ENCODE peak calls at places on chromosomes 1 and 21, in five cellular contexts. One of them, this sample, is unnamed.

GRCh38 chr1:8283058-8283884 is 34.6 kb upstream of the SLC45A1 start:
- DNase-seq in fibroblast of pulmonary artery: no peak
- DNase-seq in transverse colon: peak
- DNase-seq in esophagus squamous epithelium: no peak
- DNase-seq in fibroblast of lung: no peak
- DNase-seq in this sample: no peak

GRCh38 chr1:186014370-186015030 is 280.3 kb downstream of the HMCN1 start:
- DNase-seq in fibroblast of pulmonary artery: peak
- DNase-seq in transverse colon: no peak
- DNase-seq in esophagus squamous epithelium: no peak
- DNase-seq in fibroblast of lung: peak
- DNase-seq in this sample: no peak

GRCh38 chr1:203521071-203521794 is 27.3 kb downstream of the OPTC start:
- DNase-seq in fibroblast of pulmonary artery: no peak
- DNase-seq in transverse colon: no peak
- DNase-seq in esophagus squamous epithelium: no peak
- DNase-seq in fibroblast of lung: no peak
- DNase-seq in this sample: no peak

GRCh38 chr1:245893025-245893424 is 614.1 kb downstream of the SMYD3 start:
- DNase-seq in fibroblast of pulmonary artery: no peak
- DNase-seq in transverse colon: no peak
- DNase-seq in esophagus squamous epithelium: no peak
- DNase-seq in fibroblast of lung: no peak
- DNase-seq in this sample: no peak

GRCh38 chr1:23951646-23952095 is 8.0 kb upstream of the PNRC2 start:
- DNase-seq in fibroblast of pulmonary artery: peak
- DNase-seq in transverse colon: no peak
- DNase-seq in esophagus squamous epithelium: no peak
- DNase-seq in fibroblast of lung: peak
- DNase-seq in this sample: peak

GRCh38 chr1:108561731-108562326 is 1.9 kb downstream of the EEIG2 start:
- DNase-seq in fibroblast of pulmonary artery: peak
- DNase-seq in transverse colon: peak
- DNase-seq in esophagus squamous epithelium: peak
- DNase-seq in fibroblast of lung: peak
- DNase-seq in this sample: no peak

GRCh38 chr1:188240772-188241406 is 1412.1 kb downstream of the PLA2G4A start:
- DNase-seq in fibroblast of pulmonary artery: no peak
- DNase-seq in transverse colon: no peak
- DNase-seq in esophagus squamous epithelium: no peak
- DNase-seq in fibroblast of lung: no peak
- DNase-seq in this sample: no peak

GRCh38 chr1:162003825-162004205 is 19.9 kb downstream of the OLFML2B start:
- DNase-seq in fibroblast of pulmonary artery: peak
- DNase-seq in transverse colon: no peak
- DNase-seq in esophagus squamous epithelium: no peak
- DNase-seq in fibroblast of lung: peak
- DNase-seq in this sample: no peak

GRCh38 chr1:55244476-55245109 is 29.4 kb upstream of the USP24 start:
- DNase-seq in fibroblast of pulmonary artery: peak
- DNase-seq in transverse colon: no peak
- DNase-seq in esophagus squamous epithelium: no peak
- DNase-seq in fibroblast of lung: peak
- DNase-seq in this sample: no peak

GRCh38 chr1:214549604-214550338 is 1.6 kb downstream of the PTPN14 start:
- DNase-seq in fibroblast of pulmonary artery: peak
- DNase-seq in transverse colon: no peak
- DNase-seq in esophagus squamous epithelium: no peak
- DNase-seq in fibroblast of lung: peak
- DNase-seq in this sample: no peak

GRCh38 chr1:107525146-107525545 is 384.3 kb downstream of the NTNG1 start:
- DNase-seq in fibroblast of pulmonary artery: no peak
- DNase-seq in transverse colon: no peak
- DNase-seq in esophagus squamous epithelium: no peak
- DNase-seq in fibroblast of lung: no peak
- DNase-seq in this sample: no peak

GRCh38 chr1:8075511-8076051 is 49.5 kb upstream of the ERRFI1 start:
- DNase-seq in fibroblast of pulmonary artery: no peak
- DNase-seq in transverse colon: no peak
- DNase-seq in esophagus squamous epithelium: no peak
- DNase-seq in fibroblast of lung: no peak
- DNase-seq in this sample: no peak

GRCh38 chr1:151237678-151238466 is 16.7 kb upstream of the PSMD4 start:
- DNase-seq in fibroblast of pulmonary artery: no peak
- DNase-seq in transverse colon: no peak
- DNase-seq in esophagus squamous epithelium: no peak
- DNase-seq in fibroblast of lung: no peak
- DNase-seq in this sample: no peak

GRCh38 chr1:175536369-175536768 is 207.0 kb downstream of the TNR start:
- DNase-seq in fibroblast of pulmonary artery: peak
- DNase-seq in transverse colon: no peak
- DNase-seq in esophagus squamous epithelium: no peak
- DNase-seq in fibroblast of lung: peak
- DNase-seq in this sample: no peak

GRCh38 chr1:210332719-210333398 is 4.2 kb downstream of the HHAT start:
- DNase-seq in fibroblast of pulmonary artery: no peak
- DNase-seq in transverse colon: peak
- DNase-seq in esophagus squamous epithelium: no peak
- DNase-seq in fibroblast of lung: no peak
- DNase-seq in this sample: no peak

GRCh38 chr1:168112673-168113305 is 23.9 kb downstream of the GPR161 start:
- DNase-seq in fibroblast of pulmonary artery: peak
- DNase-seq in transverse colon: no peak
- DNase-seq in esophagus squamous epithelium: no peak
- DNase-seq in fibroblast of lung: peak
- DNase-seq in this sample: peak

GRCh38 chr1:232627171-232627570 is 2.8 kb downstream of the SIPA1L2 start:
- DNase-seq in fibroblast of pulmonary artery: no peak
- DNase-seq in transverse colon: no peak
- DNase-seq in esophagus squamous epithelium: no peak
- DNase-seq in fibroblast of lung: no peak
- DNase-seq in this sample: no peak

GRCh38 chr1:232627645-232628334 is 2.1 kb downstream of the SIPA1L2 start:
- DNase-seq in fibroblast of pulmonary artery: peak
- DNase-seq in transverse colon: no peak
- DNase-seq in esophagus squamous epithelium: no peak
- DNase-seq in fibroblast of lung: peak
- DNase-seq in this sample: peak

GRCh38 chr1:232629250-232630046 is 485 bp downstream of the SIPA1L2 start:
- DNase-seq in fibroblast of pulmonary artery: peak
- DNase-seq in transverse colon: peak
- DNase-seq in esophagus squamous epithelium: no peak
- DNase-seq in fibroblast of lung: peak
- DNase-seq in this sample: no peak

GRCh38 chr1:232630047-232630893 is at the start of gene SIPA1L2:
- DNase-seq in fibroblast of pulmonary artery: peak
- DNase-seq in transverse colon: peak
- DNase-seq in esophagus squamous epithelium: peak
- DNase-seq in fibroblast of lung: peak
- DNase-seq in this sample: peak

GRCh38 chr1:232628335-232629214 is 1.4 kb downstream of the SIPA1L2 start:
- DNase-seq in fibroblast of pulmonary artery: peak
- DNase-seq in transverse colon: no peak
- DNase-seq in esophagus squamous epithelium: no peak
- DNase-seq in fibroblast of lung: peak
- DNase-seq in this sample: peak
- H3K4me3 ChIP-seq in fibroblast of pulmonary artery: peak
- H3K4me3 ChIP-seq in transverse colon: peak
- H3K4me3 ChIP-seq in esophagus squamous epithelium: peak
- H3K4me3 ChIP-seq in fibroblast of lung: peak
- H3K4me3 ChIP-seq in this sample: peak

DNA sequence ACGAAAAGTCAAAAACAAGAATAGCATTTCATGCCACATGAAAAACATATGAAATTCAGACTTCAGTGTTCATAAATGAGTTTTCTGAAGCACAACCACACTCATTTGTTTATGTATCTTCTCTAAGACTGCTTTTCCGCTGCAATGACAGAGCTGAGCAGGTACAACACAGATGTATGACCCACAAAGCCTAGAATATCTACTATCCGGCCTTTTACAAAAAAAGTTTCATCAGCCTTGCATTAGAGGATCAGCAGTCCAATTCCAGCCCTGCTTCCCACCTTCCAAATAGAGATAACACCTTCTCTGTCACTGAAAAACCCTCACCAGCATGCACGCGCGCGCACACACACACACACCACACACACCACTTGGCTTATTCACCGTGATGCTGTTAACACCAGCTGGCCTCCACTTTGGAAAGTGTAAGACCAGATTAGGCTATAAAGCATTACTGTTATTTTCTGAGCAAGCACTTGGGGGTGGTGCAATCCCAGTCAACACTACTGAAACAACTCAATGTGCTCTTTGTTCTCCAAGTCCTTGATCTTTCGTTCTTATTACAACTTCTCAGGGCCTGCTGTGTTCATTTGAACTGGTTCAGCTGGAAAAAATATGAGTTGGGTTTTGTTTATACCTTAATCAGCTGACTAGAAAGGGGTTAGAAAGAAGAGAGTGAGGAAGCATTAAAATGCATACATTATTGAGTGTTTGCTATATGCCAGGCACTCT is 90.0 kb downstream of the GLUL start:
- DNase-seq in fibroblast of pulmonary artery: peak
- DNase-seq in transverse colon: peak
- DNase-seq in esophagus squamous epithelium: no peak
- DNase-seq in fibroblast of lung: peak
- DNase-seq in this sample: peak
- TF ChIP-seq CTCF in fibroblast of pulmonary artery: no peak
- TF ChIP-seq CTCF in transverse colon: no peak
- TF ChIP-seq CTCF in esophagus squamous epithelium: no peak
- TF ChIP-seq CTCF in fibroblast of lung: no peak
- TF ChIP-seq CTCF in this sample: peak

GRCh38 chr1:31632649-31633048 is 12.0 kb downstream of the PEF1 start:
- DNase-seq in fibroblast of pulmonary artery: no peak
- DNase-seq in transverse colon: peak
- DNase-seq in esophagus squamous epithelium: no peak
- DNase-seq in fibroblast of lung: no peak
- DNase-seq in this sample: no peak
- H3K4me3 ChIP-seq in fibroblast of pulmonary artery: no peak
- H3K4me3 ChIP-seq in transverse colon: no peak
- H3K4me3 ChIP-seq in esophagus squamous epithelium: no peak
- H3K4me3 ChIP-seq in fibroblast of lung: no peak
- H3K4me3 ChIP-seq in this sample: no peak

DNA sequence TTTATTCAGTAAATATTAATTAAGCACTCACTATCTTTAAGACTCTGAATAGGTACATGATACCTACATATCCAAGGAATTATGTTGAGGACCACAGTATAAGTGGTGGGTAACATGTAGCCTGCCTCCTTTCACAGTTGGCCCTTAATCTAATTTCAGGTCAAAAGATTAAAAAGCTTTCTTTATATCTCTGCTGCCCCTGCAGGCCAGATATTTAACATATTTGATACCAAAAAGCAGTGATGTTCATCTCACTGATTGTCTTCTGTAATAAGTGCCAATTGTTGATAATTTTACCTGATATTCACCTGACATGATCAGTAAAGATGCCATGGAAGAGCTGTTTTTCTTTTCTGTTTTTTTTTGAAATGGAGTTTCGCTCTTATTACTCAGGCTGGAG is 36.5 kb downstream of the RLF start:
- DNase-seq in fibroblast of pulmonary artery: no peak
- DNase-seq in transverse colon: no peak
- DNase-seq in esophagus squamous epithelium: no peak
- DNase-seq in fibroblast of lung: no peak
- DNase-seq in this sample: no peak
- TF ChIP-seq CTCF in fibroblast of pulmonary artery: peak
- TF ChIP-seq CTCF in transverse colon: no peak
- TF ChIP-seq CTCF in esophagus squamous epithelium: no peak
- TF ChIP-seq CTCF in fibroblast of lung: no peak
- TF ChIP-seq CTCF in this sample: peak

DNA sequence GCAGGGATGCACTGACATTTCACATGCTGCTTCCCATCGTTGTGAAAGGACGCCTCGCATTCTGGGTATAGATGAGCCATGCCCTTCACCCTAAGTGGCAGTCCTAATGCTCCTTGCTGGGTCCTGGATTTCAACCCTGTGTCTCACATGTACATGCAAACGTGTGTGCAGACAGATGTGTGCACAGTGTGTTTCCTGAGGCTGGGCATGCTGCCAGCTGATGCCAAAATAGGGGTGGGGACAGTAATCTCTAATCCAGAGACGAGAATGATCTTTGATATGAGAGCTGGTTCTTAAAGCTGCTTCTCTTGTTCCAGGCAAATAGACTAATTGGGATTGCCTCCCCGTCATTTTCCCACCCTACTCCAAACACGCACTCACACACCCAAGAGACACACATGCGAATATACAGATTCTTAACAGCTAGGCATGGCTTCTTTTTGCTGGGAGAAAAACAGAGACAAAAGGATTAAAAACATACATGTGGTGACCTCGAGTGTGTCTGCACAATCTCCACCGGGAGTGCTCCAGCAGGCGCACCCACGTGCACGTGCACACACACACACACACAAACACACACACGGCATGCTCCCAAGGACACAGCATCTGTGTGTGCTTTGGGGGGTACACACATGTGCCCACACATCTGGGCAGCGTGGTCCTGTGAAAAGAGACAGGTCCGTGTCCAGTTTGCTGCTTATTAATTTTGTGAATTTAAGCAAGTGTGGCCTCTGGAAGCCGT is 102.2 kb upstream of the ZBTB40 start:
- DNase-seq in fibroblast of pulmonary artery: no peak
- DNase-seq in transverse colon: no peak
- DNase-seq in esophagus squamous epithelium: no peak
- DNase-seq in fibroblast of lung: no peak
- DNase-seq in this sample: no peak
- H3K4me3 ChIP-seq in fibroblast of pulmonary artery: no peak
- H3K4me3 ChIP-seq in transverse colon: no peak
- H3K4me3 ChIP-seq in esophagus squamous epithelium: no peak
- H3K4me3 ChIP-seq in fibroblast of lung: no peak
- H3K4me3 ChIP-seq in this sample: no peak

DNA sequence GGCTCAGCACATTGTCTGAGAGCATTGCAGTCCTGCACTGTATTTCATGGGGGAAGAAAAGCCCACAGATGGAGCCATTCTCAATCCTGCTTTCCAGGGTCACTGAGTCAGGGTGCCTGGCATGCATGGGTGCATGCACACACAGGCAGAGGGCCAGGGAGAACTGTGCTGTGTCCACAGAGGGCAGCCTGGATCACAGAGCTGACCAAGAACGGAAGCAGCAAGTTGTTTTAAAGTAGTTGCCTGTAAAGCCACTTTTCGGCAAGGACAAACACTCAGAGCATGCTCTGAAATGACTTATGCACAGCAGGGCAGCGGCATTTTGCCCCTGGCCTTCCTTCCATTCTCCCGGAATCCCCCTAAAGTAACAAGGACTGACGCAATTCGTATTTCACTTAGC is 3.6 kb downstream of the ERG start:
- DNase-seq in fibroblast of pulmonary artery: no peak
- DNase-seq in transverse colon: no peak
- DNase-seq in esophagus squamous epithelium: no peak
- DNase-seq in fibroblast of lung: no peak
- DNase-seq in this sample: no peak
- TF ChIP-seq CTCF in fibroblast of pulmonary artery: no peak
- TF ChIP-seq CTCF in transverse colon: no peak
- TF ChIP-seq CTCF in esophagus squamous epithelium: no peak
- TF ChIP-seq CTCF in fibroblast of lung: no peak
- TF ChIP-seq CTCF in this sample: no peak

GRCh38 chr1:48396208-48396607 is 75.8 kb downstream of the SPATA6 start:
- DNase-seq in fibroblast of pulmonary artery: no peak
- DNase-seq in transverse colon: no peak
- DNase-seq in esophagus squamous epithelium: no peak
- DNase-seq in fibroblast of lung: no peak
- DNase-seq in this sample: no peak
- H3K4me3 ChIP-seq in fibroblast of pulmonary artery: no peak
- H3K4me3 ChIP-seq in transverse colon: no peak
- H3K4me3 ChIP-seq in esophagus squamous epithelium: no peak
- H3K4me3 ChIP-seq in fibroblast of lung: no peak
- H3K4me3 ChIP-seq in this sample: no peak

This sample was measured in retinal pigment epithelial cell.